ENCODE peak calls at places on chromosomes 12 and 14, in six cellular contexts. N, Y, H, J, Q and L are unnamed samples.

GRCh38 chr12:93825926-93826599 is 148.9 kb downstream of the CRADD start:
- DNase-seq in N (no peak), Y (no peak), H (no peak), J (no peak), Q (no peak), L (no peak)

GRCh38 chr12:68609955-68610434 is 704 bp upstream of the RAP1B start:
- DNase-seq in N (peak; percentile 30), Y (no peak), H (no peak), J (no peak), Q (no peak), L (no peak)

GRCh38 chr12:11718768-11719253 is 69.3 kb downstream of the ETV6 start:
- DNase-seq in N (peak; percentile 90), Y (no peak), H (peak; percentile 84), J (no peak), Q (no peak), L (peak; percentile 93)

GRCh38 chr12:75505706-75506312 is 5.6 kb downstream of the KRR1 start:
- DNase-seq in N (peak; percentile 67), Y (no peak), H (no peak), J (no peak), Q (no peak), L (peak; percentile 56)

GRCh38 chr12:94481734-94482133 is 22.1 kb upstream of the CEP83 start:
- DNase-seq in N (no peak), Y (no peak), H (no peak), J (no peak), Q (no peak), L (no peak)

GRCh38 chr14:92902191-92902590 is 20.8 kb upstream of the CHGA start:
- DNase-seq in N (no peak), Y (no peak), H (no peak), J (no peak), Q (no peak), L (no peak)

GRCh38 chr14:64880382-64881121 is 845 bp upstream of the SPTB start:
- DNase-seq in N (no peak), Y (peak; percentile 57), H (peak; percentile 74), J (peak; percentile 88), Q (peak; percentile 80), L (peak; percentile 19)

GRCh38 chr12:4355150-4355842 is 24.2 kb downstream of the FGF23 start:
- DNase-seq in N (no peak), Y (no peak), H (no peak), J (no peak), Q (no peak), L (peak; percentile 6)

GRCh38 chr12:109994262-109995175 is 1.6 kb downstream of the GIT2 start:
- DNase-seq in N (no peak), Y (no peak), H (no peak), J (no peak), Q (no peak), L (no peak)

GRCh38 chr14:75504411-75504810 is 17.9 kb upstream of the BATF start:
- DNase-seq in N (no peak), Y (no peak), H (no peak), J (no peak), Q (no peak), L (no peak)
- H2BK15ac ChIP-seq in N (no peak overlapping the region), Y (no peak overlapping the region), H (no peak overlapping the region), J (no peak overlapping the region), Q (no peak overlapping the region), L (no peak overlapping the region)

DNA sequence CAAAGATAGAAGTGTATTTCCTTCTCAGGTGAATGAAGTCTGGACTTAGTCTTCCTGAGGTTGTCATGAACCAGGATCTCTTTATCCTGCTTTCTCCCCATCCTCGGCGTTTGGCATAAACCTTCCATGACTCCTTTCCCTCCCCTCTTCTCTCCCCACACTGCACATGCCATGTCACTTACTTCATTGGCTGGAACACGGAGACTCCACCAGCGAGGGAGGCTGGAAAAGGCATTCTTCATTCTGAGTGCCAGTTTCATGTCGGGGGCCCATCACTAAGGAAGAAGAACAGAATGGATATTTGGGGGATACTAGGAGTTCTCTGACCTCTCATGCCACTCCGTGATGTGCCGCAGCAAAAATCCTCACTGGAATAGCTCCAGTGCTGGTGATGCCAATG is 105.6 kb downstream of the VCPKMT start:
- DNase-seq in N (peak; percentile 48), Y (no peak), H (no peak), J (no peak), Q (no peak), L (no peak)
- H2BK120ac ChIP-seq in N (peak overlapping the region; percentile 75), Y (no peak overlapping the region), H (no peak overlapping the region), J (no peak overlapping the region), Q (no peak overlapping the region), L (no peak overlapping the region)

DNA sequence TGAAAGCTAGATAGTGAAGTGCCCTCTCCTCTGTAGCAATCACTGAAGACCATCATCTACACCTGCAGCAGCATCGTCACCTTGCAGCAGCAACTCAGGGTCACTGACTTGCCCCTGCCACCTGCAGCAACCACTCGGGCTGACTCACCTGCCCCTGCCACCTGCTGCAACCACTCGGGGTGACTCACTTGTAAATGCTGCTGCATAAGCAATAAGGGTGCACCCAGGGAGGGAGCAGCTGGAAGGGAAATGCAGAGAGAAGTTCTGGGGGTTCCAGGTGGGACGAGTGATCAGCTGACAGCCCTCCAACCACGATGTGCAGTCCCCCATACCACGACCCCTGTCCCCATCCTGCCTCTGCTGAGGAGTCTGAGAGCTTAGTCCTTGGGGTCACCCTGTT is 357.1 kb upstream of the SFSWAP start:
- DNase-seq in N (no peak), Y (no peak), H (no peak), J (no peak), Q (peak; percentile 14), L (no peak)
- H2BK5ac ChIP-seq in N (no peak overlapping the region), Y (no peak overlapping the region), H (no peak overlapping the region), J (no peak overlapping the region), Q (no peak overlapping the region), L (no peak overlapping the region)

GRCh38 chr12:10497602-10498001 is 8.1 kb upstream of the EIF2S3B start:
- DNase-seq in N (no peak), Y (no peak), H (no peak), J (no peak), Q (no peak), L (no peak)
- H2BK15ac ChIP-seq in N (no peak overlapping the region), Y (no peak overlapping the region), H (no peak overlapping the region), J (no peak overlapping the region), Q (no peak overlapping the region), L (no peak overlapping the region)

GRCh38 chr12:124310785-124311184 is 15.9 kb downstream of the RFLNA start:
- DNase-seq in N (no peak), Y (no peak), H (no peak), J (no peak), Q (no peak), L (no peak)

GRCh38 chr12:124314207-124314606 is 19.3 kb downstream of the RFLNA start:
- DNase-seq in N (no peak), Y (no peak), H (no peak), J (no peak), Q (no peak), L (no peak)

GRCh38 chr12:124311292-124312109 is 16.6 kb downstream of the RFLNA start:
- DNase-seq in N (no peak), Y (no peak), H (no peak), J (no peak), Q (peak; percentile 66), L (no peak)

GRCh38 chr12:124310178-124310577 is 15.3 kb downstream of the RFLNA start:
- DNase-seq in N (no peak), Y (no peak), H (no peak), J (no peak), Q (no peak), L (no peak)

GRCh38 chr12:124312601-124313000 is 17.7 kb downstream of the RFLNA start:
- DNase-seq in N (no peak), Y (no peak), H (no peak), J (no peak), Q (no peak), L (no peak)
- H2BK120ac ChIP-seq in N (no peak overlapping the region), Y (no peak overlapping the region), H (no peak overlapping the region), J (no peak overlapping the region), Q (no peak overlapping the region), L (no peak overlapping the region)

GRCh38 chr12:62370189-62370588 is 96.4 kb upstream of the MON2 start:
- DNase-seq in N (no peak), Y (no peak), H (no peak), J (no peak), Q (no peak), L (no peak)

GRCh38 chr12:62375603-62376002 is 91.0 kb upstream of the MON2 start:
- DNase-seq in N (no peak), Y (no peak), H (no peak), J (no peak), Q (no peak), L (no peak)

GRCh38 chr12:62372134-62372533 is 94.5 kb upstream of the MON2 start:
- DNase-seq in N (no peak), Y (no peak), H (no peak), J (no peak), Q (no peak), L (no peak)

GRCh38 chr12:62371661-62372060 is 95.0 kb upstream of the MON2 start:
- DNase-seq in N (no peak), Y (no peak), H (no peak), J (no peak), Q (no peak), L (no peak)

GRCh38 chr12:62372825-62373224 is 93.8 kb upstream of the MON2 start:
- DNase-seq in N (no peak), Y (no peak), H (no peak), J (no peak), Q (no peak), L (no peak)
- H2BK5ac ChIP-seq in N (no peak overlapping the region), Y (no peak overlapping the region), H (no peak overlapping the region), J (no peak overlapping the region), Q (no peak overlapping the region), L (no peak overlapping the region)

DNA sequence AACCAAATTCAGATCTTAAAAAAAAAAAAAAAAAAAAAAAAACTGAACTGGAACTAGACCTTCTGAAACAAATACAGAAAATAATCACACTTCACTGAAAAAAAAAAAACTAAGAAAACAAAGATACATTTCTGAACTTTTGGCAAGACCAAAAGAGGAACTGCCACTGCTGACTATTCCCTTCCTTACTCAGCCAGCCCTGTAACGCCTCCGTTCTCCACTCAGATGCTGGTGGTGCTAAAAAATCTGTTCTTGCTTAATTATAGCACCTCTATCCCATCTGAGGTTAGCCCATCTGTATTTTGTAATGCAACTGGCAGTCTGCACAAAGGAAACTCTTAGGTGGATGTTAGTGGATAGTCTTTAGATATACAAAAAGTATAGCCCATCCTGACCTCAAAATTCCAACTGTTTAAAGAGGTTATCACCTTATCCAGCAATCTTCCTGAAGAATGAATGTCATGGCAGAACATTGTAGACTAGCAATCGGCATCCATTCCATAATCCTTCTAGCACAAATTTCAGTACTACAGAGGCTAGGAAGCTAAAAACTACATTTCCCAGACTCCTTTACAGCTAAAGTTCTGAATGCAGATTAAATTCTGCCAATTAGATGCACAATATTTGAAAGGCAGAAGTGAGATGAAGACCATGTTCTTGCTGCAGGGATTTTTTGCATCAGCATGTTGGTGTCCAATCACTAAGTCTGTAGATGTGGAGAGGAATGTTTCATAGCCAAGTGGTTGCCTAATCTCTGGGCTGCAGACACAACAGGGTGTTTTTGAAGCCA is 5.8 kb downstream of the MAP3K9 start:
- DNase-seq in N (no peak), Y (no peak), H (no peak), J (no peak), Q (no peak), L (no peak)
- H2BK15ac ChIP-seq in N (no peak overlapping the region), Y (no peak overlapping the region), H (no peak overlapping the region), J (no peak overlapping the region), Q (no peak overlapping the region), L (no peak overlapping the region)

GRCh38 chr12:111363578-111363977 is 5.3 kb downstream of the PHETA1 start:
- DNase-seq in N (peak; percentile 48), Y (no peak), H (peak; percentile 78), J (no peak), Q (no peak), L (peak; percentile 5)
- H2BK120ac ChIP-seq in N (no peak overlapping the region), Y (no peak overlapping the region), H (no peak overlapping the region), J (no peak overlapping the region), Q (no peak overlapping the region), L (no peak overlapping the region)